ENCODE peak calls at places on chromosomes 5 and 9, in six cellular contexts. T is HepG2, B is H1, L is GM12878, J is NT2/D1, Z is K562. N is an unnamed sample.

GRCh38 chr9:82254646-82255367 is 266.2 kb downstream of the SPATA31D1 start:
- DNase-seq in L (no peak), B (no peak), J (no peak), T (no peak), Z (no peak), N (no peak)

GRCh38 chr5:40904205-40904993 is 4.9 kb upstream of the C7 start:
- DNase-seq in B (peak), L (peak), Z (peak), J (peak), T (peak), N (peak)

GRCh38 chr5:14167211-14167845 is 24.2 kb downstream of the TRIO start:
- DNase-seq in T (no peak), Z (no peak), L (no peak), J (no peak), B (no peak), N (no peak)

GRCh38 chr9:95074632-95075269 is 242.8 kb downstream of the FANCC start:
- DNase-seq in B (no peak), T (no peak), Z (no peak), J (no peak), L (no peak), N (no peak)

GRCh38 chr5:145247745-145248040 is 587.4 kb downstream of the PRELID2 start:
- DNase-seq in B (no peak), Z (no peak), L (no peak), J (no peak), T (no peak), N (no peak)

GRCh38 chr9:121976751-121977150 is 116.4 kb downstream of the TTLL11 start:
- DNase-seq in Z (no peak), L (no peak), B (no peak), T (no peak), J (no peak), N (no peak)

GRCh38 chr5:135578685-135579341 is at the start of gene CXCL14:
- DNase-seq in L (no peak), B (no peak), Z (no peak), T (no peak), J (peak), N (no peak)

GRCh38 chr9:131402073-131402472 is 8.2 kb downstream of the PRRC2B start:
- DNase-seq in B (no peak), Z (peak), J (no peak), T (no peak), L (no peak), N (no peak)

GRCh38 chr5:1564182-1564748 is 40.5 kb upstream of the LPCAT1 start:
- DNase-seq in T (peak), L (no peak), J (no peak), Z (peak), B (no peak), N (peak)

GRCh38 chr9:131320031-131320685 is 30.6 kb downstream of the PLPP7 start:
- DNase-seq in J (no peak), B (no peak), T (no peak), Z (no peak), L (no peak), N (no peak)

GRCh38 chr5:54484219-54484894 is 28.9 kb downstream of the HSPB3 start:
- DNase-seq in L (no peak), J (no peak), Z (no peak), B (no peak), T (no peak), N (no peak)

GRCh38 chr5:14034991-14035390 is 90.5 kb upstream of the DNAH5 start:
- DNase-seq in J (no peak), Z (no peak), B (no peak), T (no peak), L (no peak), N (no peak)

GRCh38 chr5:106894964-106895363 is 775.8 kb downstream of the EFNA5 start:
- DNase-seq in B (no peak), L (no peak), T (no peak), Z (no peak), J (no peak), N (no peak)

GRCh38 chr9:129367287-129367686 is 189.2 kb upstream of the IER5L start:
- DNase-seq in Z (no peak), L (no peak), B (no peak), J (no peak), T (no peak), N (no peak)

GRCh38 chr5:72511371-72512178 is 4.4 kb upstream of the ZNF366 start:
- DNase-seq in B (no peak), Z (no peak), T (no peak), J (no peak), L (no peak), N (no peak)

GRCh38 chr5:140420665-140421361 is 19.2 kb downstream of the ANKHD1 start:
- DNase-seq in B (no peak), Z (no peak), L (no peak), T (no peak), J (no peak), N (no peak)

GRCh38 chr9:133060417-133060841 is 1.4 kb upstream of the CEL start:
- DNase-seq in Z (no peak), L (no peak), T (no peak), J (no peak), B (no peak), N (no peak)

GRCh38 chr9:97430316-97430715 is 18.4 kb downstream of the TDRD7 start:
- DNase-seq in Z (no peak), J (no peak), T (no peak), L (no peak), B (no peak), N (no peak)

GRCh38 chr5:10343486-10343885 is 10.0 kb upstream of the MARCHF6 start:
- DNase-seq in T (no peak), Z (no peak), L (no peak), J (no peak), B (no peak), N (no peak)

GRCh38 chr9:121748080-121748479 is 96.6 kb downstream of the DAB2IP start:
- DNase-seq in L (no peak), B (no peak), Z (no peak), J (no peak), T (no peak), N (no peak)

GRCh38 chr5:169744336-169744735 is 107.3 kb downstream of the DOCK2 start:
- DNase-seq in L (no peak), B (no peak), T (no peak), Z (no peak), J (no peak), N (no peak)

GRCh38 chr5:79189439-79190234 is 46.3 kb upstream of the JMY start:
- DNase-seq in T (no peak), L (no peak), J (no peak), B (no peak), Z (no peak), N (no peak)

GRCh38 chr5:59296317-59297264 is 596.9 kb downstream of the PDE4D start:
- DNase-seq in T (peak), L (no peak), Z (no peak), J (no peak), B (no peak), N (no peak)

GRCh38 chr5:81151546-81151945 is 81.6 kb upstream of the CKMT2 start:
- DNase-seq in L (no peak), J (no peak), Z (no peak), B (no peak), T (no peak), N (no peak)

GRCh38 chr5:80245986-80246781 is 9.7 kb downstream of the SERINC5 start:
- DNase-seq in J (peak), B (no peak), Z (no peak), L (no peak), T (peak), N (no peak)

GRCh38 chr9:70085241-70085640 is 41.6 kb downstream of the MAMDC2 start:
- DNase-seq in L (no peak), Z (no peak), B (no peak), T (no peak), J (no peak), N (no peak)

GRCh38 chr9:29211003-29211584 is 1637.8 kb upstream of the C9orf72 start:
- DNase-seq in B (no peak), L (no peak), Z (no peak), T (no peak), J (no peak), N (no peak)

GRCh38 chr9:29213374-29214161 is 1640.3 kb upstream of the C9orf72 start:
- DNase-seq in B (no peak), T (no peak), J (peak), L (no peak), Z (no peak), N (no peak)

GRCh38 chr9:29212590-29213373 is 1639.5 kb upstream of the C9orf72 start:
- DNase-seq in L (no peak), B (no peak), T (no peak), J (peak), Z (no peak), N (no peak)

GRCh38 chr9:29209748-29210276 is 1636.5 kb upstream of the C9orf72 start:
- DNase-seq in L (no peak), Z (no peak), T (no peak), B (no peak), J (no peak), N (no peak)

DNA sequence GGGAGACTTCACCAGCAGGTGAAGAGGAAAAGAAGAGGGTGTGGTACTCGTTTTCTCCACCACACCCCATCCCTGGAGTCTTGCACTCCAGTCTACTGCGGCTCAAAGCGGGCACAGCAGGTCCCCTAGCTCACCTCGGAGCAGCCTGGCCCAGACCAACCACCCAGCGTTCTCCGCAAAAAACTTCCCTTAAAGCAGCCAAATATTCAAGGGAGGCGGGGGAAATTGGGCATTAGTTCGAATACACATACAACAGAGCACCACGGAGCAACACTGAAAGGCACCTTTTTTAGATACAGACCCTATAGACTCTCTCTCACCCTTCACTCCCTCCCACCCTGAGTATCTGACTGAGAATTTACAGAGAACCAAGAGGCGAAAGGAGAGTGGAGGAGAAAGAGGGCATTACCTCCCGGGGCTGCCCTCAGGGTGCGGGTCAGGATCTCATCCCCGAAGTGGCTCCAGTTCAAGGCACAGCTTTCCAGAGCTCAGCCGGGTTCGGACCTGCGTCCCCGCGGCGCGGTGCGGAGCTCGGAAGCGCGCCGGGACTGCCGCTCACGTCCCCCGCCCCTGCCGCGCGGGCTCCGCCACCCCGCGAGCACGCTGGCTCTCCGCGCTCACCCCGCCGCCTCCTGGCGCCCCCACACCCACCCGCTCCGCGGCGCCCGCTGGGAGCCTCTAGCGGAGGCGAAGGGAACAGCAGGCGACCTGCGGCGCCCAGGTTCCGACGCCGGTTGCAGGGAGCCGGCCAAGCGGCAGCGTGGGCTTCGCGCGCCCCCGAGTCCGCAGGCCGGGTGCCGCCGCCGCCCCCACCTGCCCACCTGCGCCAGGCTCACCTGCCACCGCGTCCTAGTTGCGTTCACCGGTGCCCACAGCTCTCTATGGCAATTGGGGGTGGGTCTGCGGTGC is 1638.7 kb upstream of the C9orf72 start:
- DNase-seq in L (no peak), J (peak), Z (no peak), T (peak), B (no peak), N (no peak)
- H3K4me3 ChIP-seq in L (no peak), J (peak), Z (no peak), T (peak), B (peak), N (no peak)

GRCh38 chr5:63055421-63055820 is 476.8 kb downstream of the LRRC70 start:
- DNase-seq in Z (no peak), L (no peak), J (no peak), B (no peak), T (no peak), N (no peak)
- TF ChIP-seq ZNF274 in Z (no peak), L (no peak), J (no peak), B (no peak), T (no peak), N (no peak)

DNA sequence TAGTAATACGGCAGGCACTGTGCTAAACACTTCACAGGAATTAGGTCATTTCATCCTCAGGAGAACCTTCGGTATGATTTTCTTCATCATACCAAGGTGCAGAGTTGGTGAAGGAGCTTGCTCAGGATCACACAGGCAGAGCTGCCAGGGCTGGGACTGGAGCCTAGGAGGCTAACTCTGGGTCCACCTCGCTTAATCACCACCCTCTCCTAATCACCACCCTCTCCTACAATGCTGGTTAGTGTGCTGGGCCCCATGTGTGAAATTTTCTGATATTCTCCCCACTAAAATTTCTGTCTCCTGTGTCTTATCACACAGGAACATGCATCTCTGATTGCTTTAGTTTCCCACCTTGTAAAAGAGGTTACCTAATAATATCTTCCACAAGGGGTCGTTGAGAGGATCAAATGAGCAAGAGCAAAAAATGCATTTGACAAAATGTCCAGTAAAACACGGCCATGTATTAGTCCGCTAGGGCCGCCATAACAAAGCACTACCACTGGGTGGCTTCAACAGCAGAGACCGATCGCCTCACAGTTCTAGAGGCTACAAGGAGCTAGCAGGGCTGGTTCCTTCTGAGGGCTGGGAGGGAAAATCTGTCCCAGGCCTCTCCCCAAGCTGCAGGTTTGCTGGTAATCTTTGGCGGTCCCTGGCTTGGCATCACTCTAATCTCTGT is 128.2 kb upstream of the NFIB start:
- DNase-seq in Z (peak), T (peak), L (no peak), J (peak), B (no peak), N (peak)
- TF ChIP-seq YY1 in Z (no peak), T (no peak), L (peak), J (no peak), B (no peak), N (peak)

DNA sequence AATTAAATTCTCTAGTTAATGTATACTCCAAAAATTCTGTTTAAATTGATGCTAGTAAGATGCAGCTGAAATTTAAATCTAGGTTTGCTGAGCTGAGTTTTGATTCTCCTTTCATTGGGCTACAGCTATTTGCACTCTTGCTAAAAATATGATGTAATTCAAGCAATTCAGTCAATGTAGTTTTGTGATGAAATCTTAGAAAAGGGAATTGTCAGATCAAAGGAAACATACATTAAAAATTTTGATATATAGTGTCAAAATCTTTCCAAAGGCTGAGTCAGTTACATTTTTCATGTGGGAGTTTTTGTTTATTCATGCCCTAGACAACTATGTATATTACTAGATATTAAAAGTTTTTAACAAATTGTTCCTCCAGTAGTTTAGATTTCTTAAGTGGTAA is 334.9 kb upstream of the DAB2 start:
- DNase-seq in T (no peak), B (no peak), J (no peak), L (no peak), Z (no peak), N (no peak)
- H3K4me3 ChIP-seq in T (no peak), B (no peak), J (no peak), L (no peak), Z (no peak), N (no peak)

DNA sequence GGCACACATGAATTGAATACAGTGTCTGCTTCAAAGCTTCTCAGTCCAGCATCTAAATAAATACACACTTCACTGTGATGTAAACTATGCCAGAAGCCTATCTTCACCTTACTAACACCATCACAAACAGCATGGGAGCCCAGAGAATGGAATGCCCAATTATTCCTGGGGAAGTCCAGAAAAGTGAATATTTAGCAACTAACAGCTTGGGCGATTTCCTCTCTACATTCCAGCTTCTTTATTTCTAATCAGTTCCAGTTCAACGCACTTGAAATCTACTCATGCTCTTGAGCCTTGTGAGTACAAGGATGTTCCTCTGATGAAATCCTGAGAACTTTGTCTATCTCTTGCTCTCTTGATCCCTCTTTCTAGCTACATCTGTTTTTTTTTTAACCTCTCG is 100.3 kb upstream of the C9orf72 start:
- DNase-seq in J (no peak), L (no peak), B (no peak), T (no peak), Z (no peak), N (no peak)
- TF ChIP-seq ZNF274 in J (no peak), L (no peak), B (no peak), T (no peak), Z (no peak), N (no peak)

DNA sequence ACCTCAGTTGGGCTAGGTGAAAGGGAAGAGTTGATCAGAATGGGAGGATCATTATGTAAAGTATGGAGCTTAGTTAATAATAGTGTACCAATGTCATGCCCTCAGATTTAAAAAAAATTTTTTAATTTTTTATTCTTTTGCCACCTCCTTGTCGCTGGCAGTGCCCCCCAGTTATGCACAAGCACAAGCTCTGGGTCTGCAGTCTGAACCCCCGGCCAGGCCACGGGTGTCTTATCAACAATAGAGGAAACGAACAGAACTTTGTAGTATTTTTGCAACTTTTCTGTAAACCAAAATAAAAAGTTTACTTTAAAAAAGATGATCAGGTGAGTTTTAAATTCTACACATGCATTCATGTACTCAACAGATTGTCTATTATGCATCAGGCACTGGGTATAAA is 1.4 kb upstream of the GM2A start:
- DNase-seq in L (no peak), Z (no peak), B (no peak), J (no peak), T (no peak), N (no peak)
- TF ChIP-seq YY1 in L (no peak), Z (no peak), B (no peak), J (no peak), T (no peak), N (no peak)

N was measured in HCT116.